ENCODE peak calls at places on chromosomes 5 and 9, in eight cellular contexts. M, D, A, W, P, L, N and C are unnamed samples.

GRCh38 chr9:135765416-135765815 is 63.4 kb downstream of the KCNT1 start:
- DNase-seq in A (no peak), M (no peak), W (no peak), P (no peak), L (no peak), N (no peak), D (no peak), C (no peak)

GRCh38 chr9:100472725-100473261 is at the start of gene TMEFF1:
- DNase-seq in A (peak), M (no peak), N (peak), P (no peak), D (peak), W (peak), L (peak), C (peak)

GRCh38 chr5:96537386-96537785 is 104.3 kb upstream of the PCSK1 start:
- DNase-seq in W (no peak), D (peak), M (no peak), P (no peak), N (peak), L (peak), A (no peak), C (peak)

GRCh38 chr5:94375801-94376200 is 242.6 kb downstream of the KIAA0825 start:
- DNase-seq in M (no peak), D (no peak), P (no peak), W (no peak), L (no peak), N (peak), A (no peak), C (no peak)

GRCh38 chr5:98774192-98775046 is 956 bp downstream of the RGMB start:
- DNase-seq in P (no peak), A (peak), W (peak), M (no peak), N (peak), D (peak), L (peak), C (peak)

GRCh38 chr5:125874057-125874456 is 549.2 kb upstream of the GRAMD2B start:
- DNase-seq in W (no peak), A (no peak), M (no peak), P (no peak), N (peak), L (no peak), D (no peak), C (no peak)

GRCh38 chr5:102678267-102679058 is 76.6 kb upstream of the PAM start:
- DNase-seq in P (no peak), W (no peak), L (no peak), N (no peak), D (no peak), M (no peak), A (no peak), C (no peak)

GRCh38 chr5:131677115-131677514 is 42.1 kb upstream of the RAPGEF6 start:
- DNase-seq in W (no peak), D (no peak), L (no peak), N (no peak), P (no peak), M (no peak), A (no peak), C (no peak)

GRCh38 chr9:19925674-19926503 is 137.1 kb upstream of the SLC24A2 start:
- DNase-seq in A (peak), N (peak), D (peak), P (peak), L (peak), M (peak), W (peak), C (peak)

GRCh38 chr5:64229163-64229774 is 63.6 kb downstream of the RNF180 start:
- DNase-seq in A (no peak), P (no peak), L (peak), N (peak), M (no peak), D (peak), W (peak), C (peak)

GRCh38 chr9:3949744-3950143 is 350.1 kb downstream of the GLIS3 start:
- DNase-seq in D (no peak), N (no peak), L (no peak), A (no peak), P (no peak), M (no peak), W (no peak), C (no peak)

GRCh38 chr9:35110327-35110758 is 5.3 kb downstream of the ATOSB start:
- DNase-seq in W (no peak), M (no peak), A (no peak), L (peak), P (no peak), N (peak), D (peak), C (peak)

GRCh38 chr5:173318338-173318737 is 9.9 kb downstream of the STC2 start:
- DNase-seq in N (no peak), P (no peak), M (no peak), D (no peak), L (no peak), A (no peak), W (no peak), C (no peak)

GRCh38 chr5:57366744-57367143 is 115.9 kb downstream of the ACTBL2 start:
- DNase-seq in W (peak), L (no peak), N (no peak), M (peak), D (peak), A (no peak), P (no peak), C (no peak)

GRCh38 chr5:179368016-179368805 is 22.9 kb upstream of the ADAMTS2 start:
- DNase-seq in P (no peak), A (no peak), L (no peak), N (no peak), M (no peak), W (no peak), D (no peak), C (no peak)

GRCh38 chr9:85319946-85320345 is 421.8 kb downstream of the AGTPBP1 start:
- DNase-seq in D (no peak), L (no peak), W (no peak), N (no peak), A (no peak), P (no peak), M (no peak), C (no peak)

GRCh38 chr5:87649455-87649854 is 236.7 kb upstream of the CCNH start:
- DNase-seq in N (no peak), D (no peak), A (no peak), L (no peak), W (no peak), M (no peak), P (no peak), C (no peak)

GRCh38 chr5:77145666-77146065 is 58.6 kb upstream of the ZBED3 start:
- DNase-seq in A (no peak), M (no peak), P (no peak), W (no peak), D (no peak), L (no peak), N (peak), C (no peak)

GRCh38 chr9:15697459-15697858 is 144.6 kb downstream of the CCDC171 start:
- DNase-seq in W (no peak), D (peak), N (peak), P (no peak), L (peak), A (no peak), M (no peak), C (peak)

GRCh38 chr9:129568560-129569505 is 52.1 kb downstream of the C9orf50 start:
- DNase-seq in D (peak), W (peak), N (no peak), A (peak), L (peak), M (no peak), P (no peak), C (peak)

GRCh38 chr9:109107402-109108240 is 12.1 kb downstream of the TMEM245 start:
- DNase-seq in W (peak), L (peak), N (peak), D (peak), A (no peak), P (no peak), M (peak), C (no peak)

GRCh38 chr5:32642276-32643002 is 57.1 kb downstream of the SUB1 start:
- DNase-seq in D (peak), W (peak), P (no peak), A (no peak), N (no peak), M (no peak), L (no peak), C (no peak)

GRCh38 chr5:56833325-56833724 is 18.0 kb downstream of the MAP3K1 start:
- DNase-seq in A (no peak), L (no peak), M (no peak), P (no peak), W (no peak), D (no peak), N (no peak), C (no peak)

GRCh38 chr9:71490810-71491209 is 277.5 kb downstream of the CEMIP2 start:
- DNase-seq in W (peak), D (peak), L (peak), N (no peak), P (no peak), A (no peak), M (no peak), C (peak)

GRCh38 chr9:115042781-115043509 is 75.0 kb downstream of the TNC start:
- DNase-seq in M (no peak), L (no peak), A (no peak), P (peak), N (no peak), W (no peak), D (no peak), C (peak)

GRCh38 chr5:128216860-128217531 is 133.4 kb downstream of the SLC12A2 start:
- DNase-seq in A (no peak), D (no peak), L (no peak), P (no peak), N (no peak), M (no peak), W (no peak), C (no peak)

GRCh38 chr9:37977851-37978250 is 73.9 kb upstream of the SLC25A51 start:
- DNase-seq in A (no peak), P (no peak), W (no peak), D (no peak), M (no peak), N (no peak), L (no peak), C (no peak)

GRCh38 chr5:129199308-129199707 is 104.8 kb downstream of the ISOC1 start:
- DNase-seq in A (no peak), L (no peak), W (no peak), M (no peak), N (no peak), P (no peak), D (no peak), C (peak)

DNA sequence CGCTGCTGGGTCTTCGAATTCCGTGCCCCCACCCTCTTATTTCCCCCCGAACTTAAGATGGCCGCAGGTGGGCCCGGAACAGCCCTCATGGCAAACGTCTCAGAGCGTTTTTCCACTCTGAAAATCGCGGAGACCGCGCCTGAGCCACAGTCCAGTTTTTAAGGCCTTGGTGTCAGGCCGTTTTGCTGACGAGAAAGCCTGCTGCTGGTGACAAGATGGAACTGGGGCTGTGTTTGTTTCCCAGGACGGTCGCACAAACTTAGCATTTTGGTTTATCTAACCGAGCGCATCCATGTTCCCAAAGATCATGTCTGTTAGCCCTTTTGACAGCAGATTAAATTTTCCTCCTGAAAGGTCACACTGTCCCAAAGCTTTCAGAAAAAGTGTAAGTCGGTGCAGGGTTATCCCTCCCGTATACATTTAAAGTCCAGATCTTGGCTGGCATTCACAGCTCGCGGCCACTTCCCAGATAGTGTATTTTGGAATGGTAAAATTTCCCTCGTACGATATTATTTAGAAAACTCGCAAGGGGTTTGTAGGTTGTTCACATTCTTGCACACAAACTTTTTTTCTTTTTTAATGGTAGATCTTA is 795 bp downstream of the SREK1 start:
- DNase-seq in L (peak), N (peak), W (peak), M (no peak), A (no peak), D (no peak), P (no peak), C (peak)
- TF ChIP-seq POLR2A in L (no peak), N (no peak), W (no peak), M (no peak), A (no peak), D (no peak), P (no peak), C (no peak)

DNA sequence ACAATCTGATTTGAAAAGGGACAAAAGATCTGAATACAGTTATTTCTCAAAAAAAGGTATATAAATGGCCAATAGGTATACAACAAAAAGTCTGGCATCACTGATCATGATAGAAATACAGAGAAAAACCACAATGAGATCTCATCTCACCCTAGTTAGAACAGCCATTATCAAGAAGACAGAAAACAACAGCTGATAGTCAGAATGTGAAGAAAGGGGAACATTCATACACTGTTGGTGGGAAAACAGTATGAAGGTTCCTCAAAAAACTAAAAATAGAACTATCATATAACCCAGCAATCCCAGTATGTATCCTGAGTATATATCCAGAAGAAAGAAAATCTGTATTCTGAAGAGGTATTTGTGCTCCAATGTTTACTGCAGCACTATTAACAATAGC is 75.7 kb upstream of the OR2K2 start:
- DNase-seq in N (no peak), W (no peak), D (no peak), M (no peak), L (no peak), P (no peak), A (no peak), C (no peak)
- TF ChIP-seq MAX in N (no peak), W (no peak), D (no peak), M (no peak), L (no peak), P (no peak), A (no peak), C (no peak)

DNA sequence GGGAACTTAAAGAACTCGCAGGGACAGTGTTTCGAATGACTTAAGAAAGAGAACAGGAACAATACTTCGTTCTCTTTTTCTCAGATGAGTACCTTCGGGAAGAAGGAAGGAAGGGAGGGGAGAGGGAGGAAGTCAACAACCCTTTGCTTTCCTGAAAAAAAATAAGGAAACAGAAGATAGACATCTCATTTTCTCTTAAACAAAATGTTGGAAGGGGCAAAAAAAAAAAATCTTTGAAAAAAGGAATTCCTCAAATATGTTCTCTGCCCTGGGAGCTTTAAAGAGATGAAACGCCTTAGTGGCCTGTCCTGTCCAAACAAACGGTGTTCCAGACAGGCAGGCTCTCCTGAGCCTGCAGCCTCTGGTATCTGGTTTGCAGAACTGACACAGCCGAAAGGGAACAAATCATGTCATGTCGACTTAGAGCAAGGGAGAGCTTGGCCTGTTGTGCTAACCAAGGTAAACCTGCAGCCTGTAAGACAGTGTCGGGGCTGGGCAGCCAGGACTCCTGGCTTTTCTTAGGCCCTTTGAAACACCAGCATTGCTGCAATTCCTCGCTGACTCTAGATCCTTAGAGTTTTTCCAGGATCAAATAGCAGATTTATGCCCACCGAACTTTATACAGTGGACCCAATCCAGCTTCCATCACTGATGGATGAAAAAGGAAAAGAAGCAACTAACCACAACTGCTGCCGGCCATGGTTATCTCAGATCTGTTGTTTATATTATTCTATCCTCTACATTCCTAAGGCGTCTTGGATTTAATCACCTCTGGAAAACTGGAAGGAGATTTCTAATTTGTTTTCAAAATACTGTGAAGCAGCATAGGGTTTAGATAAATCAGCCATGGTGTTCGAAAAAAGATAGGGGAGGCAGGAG is at the start of gene ZNF366:
- DNase-seq in M (no peak), D (no peak), W (no peak), A (no peak), P (no peak), N (peak), L (no peak), C (no peak)
- H3K4me3 ChIP-seq in M (no peak), D (no peak), W (no peak), A (no peak), P (no peak), N (no peak), L (no peak), C (no peak)

GRCh38 chr9:127801955-127802575 is 617 bp upstream of the FPGS start:
- DNase-seq in N (no peak), P (no peak), D (no peak), L (no peak), M (no peak), A (no peak), W (no peak), C (peak)

GRCh38 chr9:127806871-127807270 is 4.2 kb downstream of the FPGS start:
- DNase-seq in L (no peak), A (no peak), N (no peak), W (no peak), D (no peak), P (no peak), M (no peak), C (no peak)

GRCh38 chr9:127803507-127804352 is 1.0 kb downstream of the FPGS start:
- DNase-seq in N (no peak), D (peak), W (no peak), P (no peak), M (no peak), L (no peak), A (no peak), C (peak)

GRCh38 chr9:127805620-127806019 is 2.9 kb downstream of the FPGS start:
- DNase-seq in A (peak), L (peak), P (no peak), N (peak), D (peak), W (peak), M (peak), C (peak)

DNA sequence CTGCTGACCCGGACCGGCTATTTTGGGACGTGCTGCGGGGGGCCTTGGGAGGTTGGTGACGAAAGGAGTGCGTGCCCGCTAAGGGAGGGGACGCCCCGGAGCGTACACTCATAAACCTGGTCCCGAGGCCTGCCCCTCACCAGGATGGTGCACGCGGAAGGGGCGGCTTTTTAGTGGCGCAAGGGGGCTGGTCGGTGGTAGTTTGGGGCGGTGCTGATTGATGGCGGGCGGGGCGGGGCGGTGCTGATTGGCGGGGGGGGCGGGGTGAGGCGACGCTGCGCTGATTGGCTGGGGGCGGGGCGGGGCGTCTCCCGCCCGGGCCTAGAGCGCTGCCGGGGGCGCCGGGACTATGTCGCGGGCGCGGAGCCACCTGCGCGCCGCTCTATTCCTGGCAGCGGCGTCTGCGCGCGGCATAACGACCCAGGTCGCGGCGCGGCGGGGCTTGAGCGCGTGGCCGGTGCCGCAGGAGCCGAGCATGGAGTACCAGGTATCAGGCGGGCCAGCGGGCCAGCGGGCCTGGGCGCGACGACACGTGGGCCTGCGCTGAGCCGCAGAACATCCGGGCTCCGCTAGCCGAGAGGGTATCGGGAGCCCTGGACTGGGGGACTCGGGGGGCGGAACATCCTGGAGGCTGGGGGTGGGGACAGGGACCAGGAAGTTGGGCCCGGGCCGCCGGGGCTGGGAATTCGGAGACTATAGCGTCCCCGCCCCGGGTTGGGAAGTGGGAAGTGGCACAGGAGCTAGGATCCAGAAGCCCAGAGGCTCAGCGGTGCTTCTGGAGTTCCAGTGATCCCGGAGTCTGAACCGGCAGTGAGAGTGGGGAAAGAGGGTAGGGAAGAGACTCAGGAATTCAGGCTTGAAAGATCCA is at the start of gene FPGS:
- DNase-seq in N (peak), D (peak), A (peak), W (peak), P (peak), L (peak), M (peak), C (peak)
- TF ChIP-seq POLR2A in N (peak), D (peak), A (no peak), W (peak), P (peak), L (peak), M (no peak), C (peak)

GRCh38 chr9:28215921-28216320 is 642.6 kb upstream of the C9orf72 start:
- DNase-seq in D (no peak), A (no peak), L (no peak), P (no peak), W (no peak), N (no peak), M (no peak), C (no peak)

GRCh38 chr9:28207657-28208056 is 634.4 kb upstream of the C9orf72 start:
- DNase-seq in D (no peak), L (no peak), P (no peak), W (no peak), M (no peak), A (no peak), N (no peak), C (no peak)

GRCh38 chr9:28212979-28213378 is 639.7 kb upstream of the C9orf72 start:
- DNase-seq in W (peak), D (peak), L (no peak), A (no peak), M (peak), N (peak), P (no peak), C (no peak)
- TF ChIP-seq MAX in W (no peak), D (no peak), L (no peak), A (no peak), M (no peak), N (no peak), P (no peak), C (no peak)

GRCh38 chr5:88708682-88709398 is 174.1 kb downstream of the MEF2C start:
- DNase-seq in P (no peak), A (no peak), L (no peak), N (no peak), M (no peak), W (no peak), D (no peak), C (no peak)
- H3K4me3 ChIP-seq in P (no peak), A (no peak), L (no peak), N (no peak), M (no peak), W (no peak), D (no peak), C (no peak)

GRCh38 chr9:133992780-133993634 is 883 bp upstream of the VAV2 start:
- DNase-seq in A (peak), D (peak), N (peak), P (no peak), L (peak), W (peak), M (peak), C (peak)
- TF ChIP-seq POLR2A in A (no peak), D (peak), N (no peak), P (peak), L (peak), W (peak), M (peak), C (peak)